ENCODE peak calls at places on chromosomes 11 and 22, in four cellular contexts. O, N, V and W are unnamed samples.

GRCh38 chr11:58394195-58394594 is 12.5 kb downstream of the OR5B3 start:
- DNase-seq in N (no peak), O (no peak), V (no peak), W (no peak)

GRCh38 chr11:95084509-95084908 is 5.1 kb upstream of the ENDOD1 start:
- DNase-seq in V (no peak), N (no peak), O (no peak), W (no peak)

GRCh38 chr11:110130642-110131238 is 37.5 kb downstream of the ZC3H12C start:
- DNase-seq in V (no peak), O (no peak), N (no peak), W (no peak)

GRCh38 chr11:75014129-75014528 is 25.4 kb downstream of the NEU3 start:
- DNase-seq in V (no peak), N (no peak), O (no peak), W (no peak)

GRCh38 chr11:65744699-65745042 is 24.1 kb upstream of the RNASEH2C start:
- DNase-seq in O (no peak), N (no peak), V (no peak), W (no peak)

GRCh38 chr11:33634291-33634834 is 66.3 kb downstream of the C11orf91 start:
- DNase-seq in O (no peak), N (no peak), V (no peak), W (no peak)

GRCh38 chr11:75105462-75105925 is 8.8 kb upstream of the OR2AT4 start:
- DNase-seq in O (no peak), V (no peak), N (peak), W (no peak)

GRCh38 chr11:117219001-117219400 is 12.9 kb downstream of the PCSK7 start:
- DNase-seq in N (no peak), V (no peak), O (no peak), W (no peak)

GRCh38 chr11:88288560-88288959 is 49.0 kb downstream of the CTSC start:
- DNase-seq in O (no peak), N (no peak), V (no peak), W (no peak)

GRCh38 chr22:23294221-23294620 is 113.9 kb downstream of the BCR start:
- DNase-seq in N (no peak), V (no peak), O (no peak), W (no peak)

GRCh38 chr11:111935331-111936044 is 1.7 kb upstream of the DIXDC1 start:
- DNase-seq in N (no peak), V (no peak), O (no peak), W (no peak)

GRCh38 chr11:59560290-59560701 is 49.0 kb downstream of the OR4D9 start:
- DNase-seq in O (no peak), N (peak), V (peak), W (no peak)

GRCh38 chr11:71197096-71197495 is 55.3 kb downstream of the SHANK2 start:
- DNase-seq in N (no peak), O (no peak), V (no peak), W (no peak)

GRCh38 chr22:36149464-36149863 is 11.1 kb downstream of the APOL3 start:
- DNase-seq in N (no peak), V (no peak), O (no peak), W (no peak)

GRCh38 chr22:40055143-40055926 is 60.6 kb downstream of the FAM83F start:
- DNase-seq in O (peak), V (no peak), N (no peak), W (no peak)

GRCh38 chr11:125079151-125079877 is 16.2 kb downstream of the SLC37A2 start:
- DNase-seq in V (no peak), N (no peak), O (no peak), W (no peak)

GRCh38 chr11:64539711-64540420 is 51.2 kb upstream of the SLC22A12 start:
- DNase-seq in N (no peak), O (no peak), V (no peak), W (no peak)
- H3K4me3 ChIP-seq in N (no peak), O (no peak), V (no peak), W (no peak)

DNA sequence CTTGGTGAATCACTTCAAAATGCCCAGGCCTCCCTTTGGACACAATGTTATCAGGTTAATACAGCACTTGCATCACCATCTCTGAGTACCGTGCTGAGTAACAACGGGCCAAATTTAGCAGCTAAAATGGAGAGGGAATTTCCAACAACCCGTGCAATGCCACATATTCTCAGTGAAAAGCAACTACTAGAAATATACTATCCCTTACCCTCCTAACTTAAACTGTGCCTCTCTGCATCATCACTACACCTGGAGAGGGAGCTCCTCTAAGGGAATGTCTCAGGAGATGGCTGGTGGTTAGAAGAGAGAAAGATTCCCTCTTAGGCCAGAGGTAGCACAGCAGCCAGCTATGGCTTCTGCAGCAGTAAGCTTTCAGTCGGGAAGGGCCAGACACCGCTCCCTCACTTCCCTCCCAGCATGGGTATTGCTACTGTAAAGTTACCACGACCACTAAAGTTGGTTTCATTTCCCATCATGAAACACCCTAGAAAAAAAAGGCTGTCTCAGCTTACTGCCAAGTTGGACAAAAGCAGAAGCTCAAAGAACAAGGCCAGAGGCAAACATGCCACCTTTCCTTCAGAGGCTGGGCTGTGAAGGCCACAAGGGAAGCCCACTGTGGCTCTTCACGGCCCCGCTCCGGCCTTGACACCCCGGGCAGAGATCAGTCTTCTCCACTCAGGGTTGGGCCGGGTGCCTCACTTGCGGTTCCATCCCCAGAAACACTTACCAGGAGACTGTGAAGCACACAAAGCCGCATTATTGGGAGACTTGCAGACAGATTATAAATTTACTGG is 3.9 kb downstream of the MAML2 start:
- DNase-seq in O (peak), V (no peak), N (no peak), W (peak)
- H3K4me3 ChIP-seq in O (peak), V (peak), N (no peak), W (peak)

GRCh38 chr22:28441720-28442263 is 237.8 kb downstream of the TTC28 start:
- DNase-seq in O (no peak), N (no peak), V (no peak), W (no peak)
- H3K4me3 ChIP-seq in O (no peak), N (peak), V (peak), W (peak)

GRCh38 chr11:126303623-126304456 is at the start of gene DCPS:
- DNase-seq in N (peak), O (peak), V (peak), W (peak)

GRCh38 chr11:126308271-126308671 is 4.4 kb downstream of the DCPS start:
- DNase-seq in O (no peak), N (no peak), V (no peak), W (no peak)

GRCh38 chr11:126305699-126306098 is 1.8 kb downstream of the DCPS start:
- DNase-seq in V (no peak), N (no peak), O (no peak), W (no peak)

GRCh38 chr11:126307706-126308105 is 3.8 kb downstream of the DCPS start:
- DNase-seq in N (peak), O (no peak), V (no peak), W (no peak)

DNA sequence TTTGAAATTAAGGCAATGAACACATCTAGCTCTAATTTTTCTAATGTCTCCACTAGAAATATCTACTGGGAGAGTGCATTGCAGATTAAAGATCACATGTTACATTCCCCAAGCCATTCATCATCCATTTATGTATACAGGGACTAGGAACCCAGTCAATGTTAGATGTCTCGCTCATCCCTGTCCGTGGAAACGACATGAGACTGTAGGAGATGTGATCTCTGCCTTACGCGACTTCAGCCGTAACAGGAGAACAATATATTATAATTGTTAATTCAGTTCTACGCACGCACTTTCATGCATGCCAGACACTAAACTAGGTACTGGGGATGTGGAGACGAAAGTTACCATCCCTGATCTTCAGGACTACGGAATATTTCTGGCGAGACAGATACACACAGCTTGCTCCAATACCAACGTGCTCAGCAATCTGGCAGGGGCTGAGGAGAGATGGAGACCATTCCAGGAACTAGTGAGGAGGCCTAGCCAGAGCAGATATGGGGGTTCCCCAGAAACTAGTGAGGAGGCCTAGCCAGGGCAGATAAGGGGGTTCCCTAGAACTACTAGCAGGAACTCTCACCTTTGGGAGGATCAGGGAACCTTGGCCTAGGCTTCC is 705 bp downstream of the DCPS start:
- DNase-seq in N (no peak), O (no peak), V (no peak), W (no peak)
- H3K4me3 ChIP-seq in N (peak), O (peak), V (peak), W (peak)

DNA sequence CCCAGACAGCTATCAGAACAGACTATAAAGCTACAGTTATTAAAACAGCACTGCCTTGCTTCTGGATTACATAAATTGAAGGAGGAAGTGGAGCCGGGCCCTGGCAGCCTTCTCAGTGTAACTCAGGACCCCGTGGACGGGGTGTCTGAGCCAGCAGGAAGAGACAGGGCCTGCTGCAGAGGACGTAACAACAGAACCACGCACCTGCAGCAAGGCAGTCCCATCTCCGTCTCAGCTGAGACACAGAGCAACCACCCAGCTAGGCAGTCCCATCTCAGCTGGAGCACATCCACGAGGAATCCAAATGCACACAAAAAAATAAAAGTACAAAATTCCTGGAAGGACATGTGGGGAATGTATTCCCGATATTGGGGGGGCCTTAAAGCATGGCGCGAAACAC is 17.1 kb upstream of the KRTAP5-6 start:
- DNase-seq in N (no peak), V (no peak), O (no peak), W (no peak)
- H3K4me3 ChIP-seq in N (no peak), V (no peak), O (no peak), W (no peak)

DNA sequence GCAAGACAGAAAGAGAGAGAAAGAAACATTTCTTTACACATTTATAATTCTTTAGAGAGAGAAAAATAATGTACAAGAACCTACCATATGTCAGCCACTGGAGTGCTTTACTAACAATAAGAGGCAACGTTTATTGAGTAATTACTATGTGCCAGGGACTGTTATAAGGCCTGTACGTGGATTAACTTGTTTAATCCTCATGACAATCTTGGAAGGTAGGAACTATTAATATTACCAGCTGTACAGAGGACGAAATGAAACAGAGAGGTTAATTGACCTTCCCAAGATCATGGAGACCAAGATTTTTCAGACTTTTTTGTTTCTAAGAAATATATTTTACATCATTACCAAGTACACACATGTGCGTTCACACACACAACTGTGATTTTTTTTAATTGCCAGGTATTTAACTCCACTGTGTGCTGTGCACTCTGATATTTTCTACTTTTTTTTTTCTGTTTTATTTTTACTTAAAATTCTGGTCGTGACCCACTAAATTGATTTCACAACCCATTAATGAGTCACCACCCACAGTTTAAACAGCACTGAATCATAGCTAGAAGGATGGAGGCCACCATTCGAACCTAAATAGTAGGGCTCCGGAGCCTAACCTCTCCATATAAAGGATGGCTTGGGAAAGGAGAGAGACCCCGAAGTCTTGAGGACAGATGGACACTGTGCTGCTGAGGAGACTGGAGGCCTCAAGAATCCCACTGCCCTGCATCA is 21.4 kb downstream of the CREB3L1 start:
- DNase-seq in V (no peak), O (no peak), N (no peak), W (no peak)
- H3K4me3 ChIP-seq in V (no peak), O (no peak), N (no peak), W (no peak)

GRCh38 chr11:119029340-119030028 is 1.2 kb downstream of the SLC37A4 start:
- DNase-seq in V (no peak), O (no peak), N (no peak), W (no peak)
- H3K4me3 ChIP-seq in V (peak), O (peak), N (peak), W (peak)